ENCODE peak calls at places on chromosomes 3 and 15, in seven cellular contexts. L is choroid plexus epithelial cell, K is hepatocyte, X is cardiac muscle cell, D is thoracic aorta, U is keratinocyte, R is foreskin fibroblast. Y is an unnamed sample.

GRCh38 chr3:185152433-185153169 is at the start of gene C3orf70:
- DNase-seq in D (no peak), L (peak), X (peak), R (peak), K (peak), U (no peak), Y (no peak)

GRCh38 chr3:143109861-143110260 is 9.7 kb upstream of the CHST2 start:
- DNase-seq in X (no peak), D (no peak), U (no peak), L (no peak), R (no peak), K (no peak), Y (no peak)

GRCh38 chr3:38313685-38314084 is 31.6 kb downstream of the SLC22A14 start:
- DNase-seq in R (no peak), K (no peak), X (no peak), U (no peak), L (no peak), D (no peak), Y (no peak)

GRCh38 chr3:12948371-12948770 is 107.0 kb upstream of the RPL32 start:
- DNase-seq in R (peak), K (no peak), X (peak), D (no peak), L (peak), U (no peak), Y (no peak)

GRCh38 chr3:197125601-197126000 is 96.0 kb upstream of the MELTF start:
- DNase-seq in L (peak), K (no peak), D (no peak), R (peak), U (no peak), X (peak), Y (no peak)

GRCh38 chr15:72118400-72118978 is at the start of gene SENP8:
- DNase-seq in R (no peak), U (peak), X (no peak), D (no peak), K (no peak), L (no peak), Y (no peak)

GRCh38 chr3:161336661-161337060 is 34.7 kb downstream of the SPTSSB start:
- DNase-seq in K (no peak), L (no peak), X (no peak), R (no peak), D (no peak), U (no peak), Y (no peak)

GRCh38 chr3:110881069-110881468 is 190.5 kb upstream of the NECTIN3 start:
- DNase-seq in U (no peak), D (no peak), K (peak), R (no peak), X (peak), L (peak), Y (no peak)

GRCh38 chr15:35142578-35142977 is 57.5 kb upstream of the NANOGP8 start:
- DNase-seq in X (peak), L (peak), D (no peak), U (no peak), R (no peak), K (peak), Y (no peak)

GRCh38 chr3:98329392-98330124 is 24.1 kb upstream of the OR5K4 start:
- DNase-seq in D (no peak), X (peak), U (no peak), R (peak), L (peak), K (peak), Y (peak)

GRCh38 chr3:175200391-175200790 is 341.3 kb downstream of the NAALADL2 start:
- DNase-seq in K (no peak), R (no peak), D (no peak), L (no peak), U (no peak), X (no peak), Y (no peak)

GRCh38 chr3:69288161-69288895 is 97.6 kb downstream of the FRMD4B start:
- DNase-seq in U (no peak), R (no peak), D (no peak), X (no peak), K (no peak), L (no peak), Y (no peak)

GRCh38 chr3:147903037-147903436 is 493.9 kb downstream of the ZIC1 start:
- DNase-seq in U (no peak), D (no peak), K (no peak), X (no peak), L (no peak), R (no peak), Y (no peak)

GRCh38 chr15:58517252-58517681 is 85.5 kb downstream of the LIPC start:
- DNase-seq in X (no peak), D (no peak), K (no peak), U (no peak), R (no peak), L (no peak), Y (no peak)

GRCh38 chr3:112308151-112308911 is 14.3 kb upstream of the SLC9C1 start:
- DNase-seq in K (peak), D (no peak), X (peak), R (peak), L (peak), U (no peak), Y (no peak)

GRCh38 chr3:186639778-186640472 is at the start of gene FETUB:
- DNase-seq in D (no peak), K (no peak), X (no peak), R (no peak), U (no peak), L (no peak), Y (no peak)

GRCh38 chr15:57570340-57570739 is 21.4 kb upstream of the MYZAP start:
- DNase-seq in X (no peak), R (no peak), D (no peak), L (no peak), K (no peak), U (no peak), Y (no peak)

GRCh38 chr15:62931650-62932049 is 110.9 kb upstream of the TPM1 start:
- DNase-seq in K (no peak), D (no peak), U (no peak), L (no peak), X (no peak), R (peak), Y (no peak)

GRCh38 chr15:80931721-80932609 is 57.7 kb downstream of the MESD start:
- DNase-seq in D (no peak), X (no peak), U (no peak), L (no peak), K (no peak), R (no peak), Y (no peak)

GRCh38 chr3:183526838-183527420 is 28.6 kb downstream of the KLHL6 start:
- DNase-seq in K (no peak), D (no peak), R (no peak), L (no peak), X (no peak), U (no peak), Y (no peak)
- H3K4me3 ChIP-seq in K (no peak), D (no peak), R (no peak), L (no peak), X (no peak), U (no peak), Y (no peak)

DNA sequence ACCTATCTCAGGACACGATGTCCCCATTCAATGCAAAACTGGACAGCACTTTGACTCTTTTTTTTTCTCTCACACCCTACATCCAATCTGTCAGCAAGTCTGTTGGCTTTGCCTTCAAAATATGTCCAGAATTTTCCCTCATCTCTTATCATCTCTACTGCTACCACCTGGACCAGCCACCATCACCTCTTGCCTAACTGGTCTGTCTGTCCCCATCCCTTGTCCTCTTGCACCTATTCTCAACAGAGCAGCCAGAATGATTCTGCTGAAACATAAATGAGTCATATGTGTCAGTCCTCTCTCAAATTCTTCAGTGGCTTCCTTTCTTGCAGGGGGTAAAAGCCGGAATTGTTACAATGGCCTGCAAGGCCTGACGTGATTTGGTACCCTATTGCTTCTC is 105.8 kb downstream of the CYP19A1 start:
- DNase-seq in K (no peak), X (no peak), R (no peak), D (no peak), U (no peak), L (peak), Y (no peak)
- H3K4me3 ChIP-seq in K (no peak), X (no peak), R (no peak), D (no peak), U (no peak), L (no peak), Y (no peak)

GRCh38 chr15:67085818-67086649 is 20.6 kb downstream of the SMAD3 start:
- DNase-seq in X (peak), R (peak), K (no peak), U (no peak), D (no peak), L (peak), Y (no peak)
- H3K4me3 ChIP-seq in X (no peak), R (no peak), K (no peak), U (no peak), D (no peak), L (no peak), Y (no peak)

GRCh38 chr3:108127301-108127988 is 36.6 kb upstream of the CD47 start:
- DNase-seq in U (peak), K (no peak), X (no peak), R (no peak), D (no peak), L (no peak), Y (peak)

GRCh38 chr3:108124337-108125150 is 33.7 kb upstream of the CD47 start:
- DNase-seq in U (no peak), L (no peak), K (no peak), R (no peak), X (no peak), D (no peak), Y (peak)

GRCh38 chr3:108126348-108126747 is 35.5 kb upstream of the CD47 start:
- DNase-seq in D (no peak), U (no peak), K (no peak), X (no peak), R (no peak), L (no peak), Y (no peak)

GRCh38 chr3:108125151-108125540 is 34.3 kb upstream of the CD47 start:
- DNase-seq in D (no peak), R (no peak), X (no peak), K (no peak), U (no peak), L (no peak), Y (no peak)

GRCh38 chr3:108125550-108126071 is 34.8 kb upstream of the CD47 start:
- DNase-seq in K (no peak), X (no peak), U (no peak), L (no peak), D (no peak), R (no peak), Y (peak)
- H3K4me3 ChIP-seq in K (no peak), X (no peak), U (no peak), L (no peak), D (no peak), R (no peak), Y (peak)

DNA sequence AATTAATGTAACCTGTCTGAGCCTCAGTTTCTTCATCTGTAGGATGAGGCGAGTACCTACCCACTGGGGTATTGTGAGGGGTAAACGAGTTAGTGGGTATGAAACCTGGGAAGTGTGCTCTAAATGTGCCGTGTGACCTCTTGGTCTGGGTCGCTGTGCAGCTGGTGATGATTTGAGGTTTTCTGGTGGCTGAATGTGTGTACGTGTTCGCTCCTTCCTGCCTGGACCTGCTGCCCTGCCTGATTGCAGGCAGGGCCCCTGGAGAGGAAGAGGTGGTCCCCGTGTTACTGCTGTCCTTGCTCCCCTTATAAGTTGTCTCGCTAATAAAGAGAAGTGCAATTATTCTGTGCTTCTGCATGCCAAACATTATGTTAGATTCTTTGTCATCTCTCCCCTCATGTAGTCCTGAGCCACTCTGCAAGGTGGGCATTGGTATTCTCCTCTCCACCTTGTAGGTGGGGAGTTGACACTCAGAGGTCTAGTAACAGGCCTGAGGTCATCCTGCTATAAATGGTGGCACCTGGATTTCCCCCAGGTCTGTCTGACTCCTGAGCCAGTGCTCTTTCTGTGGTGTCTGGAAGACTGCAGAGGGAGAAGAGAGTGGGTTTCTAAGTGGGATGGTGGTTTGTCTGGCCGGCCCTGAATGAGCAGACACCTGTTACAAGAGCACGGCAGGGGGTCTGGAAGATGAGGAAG is 15.7 kb downstream of the PDIA5 start:
- DNase-seq in D (no peak), L (no peak), R (no peak), U (no peak), X (no peak), K (no peak), Y (no peak)
- H3K4me3 ChIP-seq in D (no peak), L (no peak), R (no peak), U (no peak), X (no peak), K (no peak), Y (no peak)

GRCh38 chr3:131083190-131083863 is 56.6 kb downstream of the NEK11 start:
- DNase-seq in R (peak), U (no peak), K (peak), L (peak), D (no peak), X (peak), Y (no peak)
- H3K4me3 ChIP-seq in R (no peak), U (no peak), K (no peak), L (no peak), D (no peak), X (no peak), Y (no peak)

DNA sequence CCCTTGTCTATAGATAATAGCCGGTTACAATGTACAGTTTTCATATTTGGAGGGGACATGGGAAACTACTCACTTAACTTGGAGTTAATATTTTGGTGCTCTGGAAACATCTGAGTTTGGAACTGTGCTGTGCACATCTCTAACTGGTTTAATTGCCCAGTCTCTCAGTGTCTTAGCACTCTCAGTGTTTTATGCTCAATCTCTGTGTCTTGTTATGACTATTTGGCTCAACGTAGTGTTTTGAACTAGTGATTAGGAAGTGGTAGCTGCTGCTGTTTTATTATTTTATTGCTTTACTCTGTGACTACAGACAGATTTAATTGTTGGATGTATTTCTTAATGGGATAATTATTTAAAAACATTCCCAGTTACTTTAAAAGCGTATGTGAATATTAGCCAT is 17.0 kb downstream of the FNDC3B start:
- DNase-seq in U (no peak), R (no peak), X (no peak), K (no peak), L (no peak), D (no peak), Y (no peak)
- H3K4me3 ChIP-seq in U (no peak), R (no peak), X (no peak), K (no peak), L (no peak), D (no peak), Y (no peak)

GRCh38 chr15:90718232-90718631 is 1.1 kb downstream of the BLM start:
- DNase-seq in U (no peak), L (no peak), R (no peak), K (no peak), D (no peak), X (no peak), Y (no peak)
- H3K4me3 ChIP-seq in U (peak), L (no peak), R (peak), K (no peak), D (no peak), X (no peak), Y (peak)

Y was measured in CD8-positive, alpha-beta memory T cell.